ENCODE peak calls at places on chromosomes 7 and 10, in ten cellular contexts. M, T, V, W, I, Q, F, Y, S and G are unnamed samples.

GRCh38 chr7:140364819-140365218 is 33.5 kb downstream of the SLC37A3 start:
- DNase-seq in M (no peak), T (no peak), V (no peak), W (no peak), I (no peak), Q (no peak), F (no peak), Y (no peak), S (no peak), G (no peak)

GRCh38 chr7:44622342-44623151 is 16.1 kb downstream of the OGDH start:
- DNase-seq in M (no peak), T (peak), V (no peak), W (no peak), I (no peak), Q (no peak), F (no peak), Y (no peak), S (no peak), G (peak)

GRCh38 chr7:105399043-105399725 is 10.5 kb upstream of the SRPK2 start:
- DNase-seq in M (no peak), T (peak), V (no peak), W (no peak), I (peak), Q (peak), F (no peak), Y (no peak), S (no peak), G (peak)

GRCh38 chr7:72465521-72465920 is 53.4 kb upstream of the CALN1 start:
- DNase-seq in M (no peak), T (no peak), V (no peak), W (no peak), I (no peak), Q (no peak), F (no peak), Y (no peak), S (no peak), G (no peak)

GRCh38 chr7:107594961-107595737 is 15.1 kb downstream of the BCAP29 start:
- DNase-seq in M (no peak), T (peak), V (peak), W (no peak), I (peak), Q (peak), F (no peak), Y (no peak), S (no peak), G (peak)

GRCh38 chr7:129612112-129613015 is 844 bp downstream of the NRF1 start:
- DNase-seq in M (peak), T (peak), V (no peak), W (peak), I (no peak), Q (peak), F (peak), Y (peak), S (peak), G (peak)

GRCh38 chr7:28647076-28647421 is 234.7 kb downstream of the CREB5 start:
- DNase-seq in M (no peak), T (no peak), V (no peak), W (no peak), I (no peak), Q (no peak), F (no peak), Y (no peak), S (no peak), G (no peak)

GRCh38 chr10:28628184-28628893 is 49.0 kb upstream of the BAMBI start:
- DNase-seq in M (peak), T (peak), V (peak), W (no peak), I (peak), Q (peak), F (peak), Y (peak), S (peak), G (peak)

GRCh38 chr10:62924344-62924748 is 108.2 kb upstream of the EGR2 start:
- DNase-seq in M (peak), T (no peak), V (peak), W (no peak), I (no peak), Q (no peak), F (no peak), Y (peak), S (no peak), G (no peak)

GRCh38 chr10:77925410-77925794 is 1.2 kb downstream of the DLG5 start:
- DNase-seq in M (no peak), T (peak), V (no peak), W (no peak), I (no peak), Q (peak), F (peak), Y (peak), S (no peak), G (peak)

GRCh38 chr10:49387029-49387428 is 8.9 kb downstream of the DRGX start:
- DNase-seq in M (no peak), T (peak), V (peak), W (peak), I (peak), Q (peak), F (no peak), Y (no peak), S (no peak), G (peak)

GRCh38 chr10:30639946-30640786 is 10.6 kb upstream of the LYZL2 start:
- DNase-seq in M (no peak), T (peak), V (no peak), W (no peak), I (peak), Q (peak), F (no peak), Y (no peak), S (peak), G (peak)

GRCh38 chr7:125201002-125201401 is 271.4 kb upstream of the POT1 start:
- DNase-seq in M (no peak), T (no peak), V (no peak), W (no peak), I (no peak), Q (no peak), F (no peak), Y (no peak), S (no peak), G (no peak)

GRCh38 chr10:88415533-88416130 is 167.5 kb downstream of the RNLS start:
- DNase-seq in M (no peak), T (no peak), V (no peak), W (no peak), I (no peak), Q (no peak), F (no peak), Y (no peak), S (no peak), G (no peak)

GRCh38 chr10:74006269-74006668 is 8.4 kb downstream of the VCL start:
- DNase-seq in M (no peak), T (no peak), V (no peak), W (no peak), I (no peak), Q (no peak), F (no peak), Y (no peak), S (no peak), G (no peak)

GRCh38 chr10:80964179-80964578 is 426.5 kb downstream of the SH2D4B start:
- DNase-seq in M (no peak), T (no peak), V (no peak), W (no peak), I (no peak), Q (no peak), F (no peak), Y (no peak), S (no peak), G (no peak)

GRCh38 chr10:75401569-75402485 is at the start of gene ZNF503:
- DNase-seq in M (peak), T (peak), V (peak), W (peak), I (peak), Q (peak), F (peak), Y (peak), S (peak), G (peak)

GRCh38 chr10:5751854-5752253 is 61.4 kb downstream of the GDI2 start:
- DNase-seq in M (no peak), T (no peak), V (no peak), W (no peak), I (no peak), Q (no peak), F (no peak), Y (no peak), S (no peak), G (no peak)

GRCh38 chr10:5748394-5748803 is 63.8 kb downstream of the TASOR2 start:
- DNase-seq in M (no peak), T (no peak), V (no peak), W (no peak), I (no peak), Q (no peak), F (no peak), Y (no peak), S (no peak), G (no peak)

GRCh38 chr10:5757766-5758517 is 55.3 kb downstream of the GDI2 start:
- DNase-seq in M (no peak), T (no peak), V (no peak), W (no peak), I (no peak), Q (no peak), F (no peak), Y (no peak), S (no peak), G (no peak)

GRCh38 chr10:5752301-5752871 is 60.8 kb downstream of the GDI2 start:
- DNase-seq in M (no peak), T (no peak), V (no peak), W (no peak), I (no peak), Q (no peak), F (no peak), Y (no peak), S (no peak), G (no peak)
- TF ChIP-seq CTCF in M (no peak), T (no peak), V (no peak), W (no peak), I (no peak), Q (no peak), F (no peak), Y (no peak), S (no peak), G (no peak)

DNA sequence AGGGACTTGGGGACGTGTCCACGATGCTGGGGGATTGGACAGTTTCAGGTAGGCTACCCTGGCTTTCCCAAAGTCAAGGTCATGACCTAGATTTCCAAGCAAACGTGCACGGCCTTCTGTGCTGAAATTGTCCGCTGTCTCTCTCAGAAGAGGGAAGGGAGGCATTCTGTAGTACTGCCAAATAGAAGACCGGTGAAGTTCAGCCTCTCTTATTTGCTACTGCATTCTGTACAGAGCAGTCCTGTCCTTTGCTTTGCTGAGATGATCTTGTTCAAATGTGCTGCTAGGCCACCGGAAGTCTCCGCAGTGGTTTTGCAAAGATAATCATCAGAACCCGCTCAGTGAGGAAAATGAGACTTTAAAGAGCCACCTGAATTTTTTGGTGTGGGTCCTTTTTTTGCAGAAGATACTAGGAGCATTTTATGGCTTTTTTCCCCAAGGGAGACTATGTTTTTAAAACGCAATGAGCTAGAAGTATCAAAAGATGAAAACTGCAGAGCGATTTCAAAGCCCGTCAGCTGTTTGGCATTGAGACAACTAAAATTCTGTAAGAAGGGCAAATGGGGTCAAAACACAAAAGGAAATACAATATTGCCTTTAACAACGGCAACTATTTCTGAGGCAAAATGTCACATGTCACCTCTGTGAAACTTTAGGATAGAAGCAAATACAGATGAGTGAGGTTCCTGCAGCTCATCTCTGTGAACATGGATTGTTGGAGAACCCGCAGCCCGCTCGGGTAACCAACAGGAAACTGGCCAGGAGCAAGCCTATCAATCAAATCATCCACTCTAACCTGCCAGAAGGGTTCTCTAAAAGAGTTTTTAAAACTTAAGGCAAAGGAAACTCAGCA is 1.3 kb upstream of the NMT2 start:
- DNase-seq in M (no peak), T (no peak), V (no peak), W (no peak), I (no peak), Q (no peak), F (no peak), Y (no peak), S (no peak), G (no peak)
- H3K4me3 ChIP-seq in M (peak), T (no peak), V (no peak), W (no peak), I (no peak), Q (no peak), F (no peak), Y (no peak), S (no peak), G (no peak)

DNA sequence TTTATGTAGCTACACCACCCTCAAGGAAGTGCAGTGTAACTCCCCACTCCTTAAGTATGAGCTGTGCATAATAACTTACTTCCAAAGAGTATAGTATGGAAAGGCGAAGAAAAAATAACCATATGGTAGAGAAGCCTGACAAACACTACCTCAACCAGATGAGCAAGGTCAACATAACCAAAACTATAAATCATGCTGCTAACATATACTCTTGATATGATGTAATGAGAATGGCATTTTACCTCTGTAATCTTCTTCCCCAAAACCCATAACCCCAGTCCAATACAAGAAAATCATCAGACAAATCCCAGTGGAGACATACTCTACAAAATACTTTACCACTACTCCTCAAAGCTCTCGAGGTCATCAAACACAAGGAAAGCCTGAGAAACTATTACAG is 15.8 kb downstream of the OSBPL3 start:
- DNase-seq in M (no peak), T (no peak), V (no peak), W (no peak), I (no peak), Q (no peak), F (no peak), Y (no peak), S (no peak), G (no peak)
- TF ChIP-seq CTCF in M (no peak), T (no peak), V (no peak), W (no peak), I (no peak), Q (no peak), F (no peak), Y (no peak), S (no peak), G (no peak)

GRCh38 chr10:100988166-100988565 is 823 bp downstream of the TWNK start:
- DNase-seq in M (peak), T (no peak), V (no peak), W (no peak), I (no peak), Q (no peak), F (no peak), Y (no peak), S (no peak), G (no peak)
- H3K4me3 ChIP-seq in M (peak), T (peak), V (peak), W (peak), I (peak), Q (peak), F (peak), Y (no peak), S (peak), G (peak)

GRCh38 chr10:42428534-42428933 is 209.8 kb downstream of the ZNF33B start:
- DNase-seq in M (no peak), T (no peak), V (no peak), W (no peak), I (peak), Q (peak), F (no peak), Y (no peak), S (no peak), G (peak)
- TF ChIP-seq CTCF in M (peak), T (no peak), V (peak), W (no peak), I (peak), Q (peak), F (no peak), Y (peak), S (peak), G (peak)

DNA sequence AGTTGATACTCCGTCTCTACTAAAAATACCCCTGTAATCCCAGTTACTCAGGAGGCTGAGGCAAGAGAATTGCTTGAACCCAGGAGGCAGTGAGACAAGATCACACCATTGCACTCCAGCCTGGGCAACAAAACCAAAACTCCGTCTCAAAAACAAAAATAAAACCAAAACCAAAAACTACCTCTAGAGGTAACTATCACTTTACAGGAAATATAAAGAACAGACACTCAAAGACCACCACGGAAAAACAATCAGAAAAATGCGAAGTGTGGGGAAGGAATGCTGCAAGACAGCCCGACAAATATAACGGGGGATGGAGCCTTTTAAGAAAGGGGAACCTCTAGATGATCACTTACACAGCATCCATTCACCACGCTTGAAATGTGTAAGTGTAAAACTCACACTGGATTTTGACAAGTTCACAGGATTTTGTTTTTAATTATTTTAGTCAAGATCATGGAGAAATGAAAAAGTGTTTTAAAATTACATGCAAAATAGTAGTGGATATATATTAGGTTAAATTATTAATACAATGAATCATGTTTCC is 4.2 kb downstream of the HNRNPF start:
- DNase-seq in M (no peak), T (no peak), V (no peak), W (no peak), I (no peak), Q (no peak), F (no peak), Y (no peak), S (no peak), G (no peak)
- H3K4me3 ChIP-seq in M (peak), T (no peak), V (peak), W (no peak), I (peak), Q (no peak), F (no peak), Y (no peak), S (peak), G (peak)

DNA sequence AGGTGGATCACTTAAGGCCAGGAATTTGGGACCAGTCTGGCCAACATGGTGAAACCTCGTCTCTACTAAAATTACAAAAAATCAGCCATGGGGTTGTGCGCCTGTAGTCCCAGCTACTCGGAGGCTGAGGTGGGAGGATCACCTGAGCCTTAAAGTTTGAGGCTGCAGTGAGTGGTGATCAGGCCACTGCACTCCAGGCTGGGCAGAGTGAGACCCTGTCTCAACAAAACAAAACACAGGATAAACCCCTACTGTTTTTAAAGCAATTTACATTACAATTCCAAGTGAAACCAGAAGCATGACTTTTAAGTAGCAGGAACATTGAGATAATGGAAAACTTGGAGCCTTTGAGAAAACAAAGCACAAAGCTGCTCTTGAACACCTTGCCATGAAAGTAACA is 92.4 kb upstream of the BTBD16 start:
- DNase-seq in M (peak), T (no peak), V (no peak), W (no peak), I (no peak), Q (no peak), F (no peak), Y (no peak), S (no peak), G (no peak)
- TF ChIP-seq CTCF in M (no peak), T (no peak), V (no peak), W (no peak), I (no peak), Q (no peak), F (no peak), Y (no peak), S (no peak), G (no peak)

DNA sequence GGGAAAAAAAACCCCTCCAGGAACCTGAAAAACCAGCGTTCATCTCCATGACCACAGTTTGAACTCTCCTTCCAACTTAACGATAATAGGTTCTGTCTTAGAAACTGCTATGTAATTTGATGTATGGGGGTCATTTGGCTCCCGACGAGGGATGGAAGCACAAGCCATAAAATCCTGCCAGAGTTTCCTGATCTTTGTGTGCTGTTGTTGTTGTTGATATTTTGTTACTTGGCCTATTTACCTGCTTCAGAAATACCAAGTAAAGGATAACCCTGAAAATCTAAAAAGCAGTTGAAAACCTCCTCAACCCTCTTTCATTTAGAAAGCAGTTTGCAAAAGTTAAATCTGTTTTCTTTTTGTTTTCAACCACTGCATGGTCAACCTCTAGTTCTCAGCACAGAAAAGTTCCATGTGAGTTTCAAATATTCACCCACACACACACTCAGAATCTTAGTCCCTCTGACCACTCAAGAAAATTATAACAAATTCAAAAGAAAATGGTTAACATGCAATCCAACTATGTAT is 9.3 kb upstream of the HOXA2 start:
- DNase-seq in M (no peak), T (no peak), V (no peak), W (no peak), I (no peak), Q (no peak), F (no peak), Y (no peak), S (no peak), G (no peak)
- H3K4me3 ChIP-seq in M (no peak), T (no peak), V (peak), W (no peak), I (no peak), Q (peak), F (no peak), Y (no peak), S (peak), G (no peak)

GRCh38 chr7:114431198-114431597 is 16.6 kb downstream of the FOXP2 start:
- DNase-seq in M (no peak), T (no peak), V (no peak), W (no peak), I (no peak), Q (no peak), F (no peak), Y (no peak), S (no peak), G (no peak)
- TF ChIP-seq CTCF in M (no peak), T (no peak), V (no peak), W (no peak), I (no peak), Q (no peak), F (no peak), Y (no peak), S (no peak), G (no peak)

GRCh38 chr7:4249241-4249640 is 432.9 kb upstream of the FOXK1 start:
- DNase-seq in M (peak), T (no peak), V (no peak), W (no peak), I (no peak), Q (no peak), F (no peak), Y (no peak), S (no peak), G (no peak)

GRCh38 chr7:4245866-4246470 is 436.1 kb upstream of the FOXK1 start:
- DNase-seq in M (peak), T (no peak), V (no peak), W (no peak), I (no peak), Q (no peak), F (no peak), Y (no peak), S (no peak), G (no peak)

GRCh38 chr7:4247106-4247876 is 434.8 kb upstream of the FOXK1 start:
- DNase-seq in M (peak), T (no peak), V (no peak), W (no peak), I (no peak), Q (no peak), F (no peak), Y (no peak), S (no peak), G (no peak)

GRCh38 chr7:4246536-4246935 is 435.6 kb upstream of the FOXK1 start:
- DNase-seq in M (peak), T (no peak), V (no peak), W (no peak), I (no peak), Q (no peak), F (no peak), Y (no peak), S (no peak), G (no peak)

GRCh38 chr7:4248295-4248694 is 433.8 kb upstream of the FOXK1 start:
- DNase-seq in M (no peak), T (no peak), V (no peak), W (no peak), I (no peak), Q (no peak), F (no peak), Y (no peak), S (no peak), G (no peak)
- H3K4me3 ChIP-seq in M (no peak), T (no peak), V (no peak), W (no peak), I (no peak), Q (no peak), F (no peak), Y (no peak), S (no peak), G (no peak)